ENCODE peak calls at places on chromosomes 5 and 9, in ten cellular contexts. V is GM20000, X is MM.1S, A is astrocyte of the spinal cord, H is lower leg skin, B is fibroblast of lung, N is RWPE1, W is HepG2, C is tibial nerve, F is psoas muscle. D is an unnamed sample.

GRCh38 chr9:108478431-108478837 is 377.4 kb downstream of the ACTL7B start:
- DNase-seq in V (no peak), X (no peak), A (peak), H (no peak), B (peak), N (peak), W (no peak), C (peak), F (peak), D (no peak)

GRCh38 chr5:65485405-65485804 is 3.7 kb upstream of the ADAMTS6 start:
- DNase-seq in V (no peak), X (no peak), A (no peak), H (no peak), B (no peak), N (no peak), W (no peak), C (no peak), F (no peak), D (no peak)

GRCh38 chr9:91255327-91255726 is 106.4 kb downstream of the AUH start:
- DNase-seq in V (no peak), X (no peak), A (peak), H (no peak), B (peak), N (no peak), W (no peak), C (no peak), F (no peak), D (no peak)

GRCh38 chr9:134925011-134925511 is 7.3 kb upstream of the FCN1 start:
- DNase-seq in V (no peak), X (no peak), A (no peak), H (peak), B (no peak), N (no peak), W (no peak), C (no peak), F (peak), D (no peak)

GRCh38 chr9:90580576-90580975 is 62.0 kb downstream of the DIRAS2 start:
- DNase-seq in V (no peak), X (no peak), A (no peak), H (no peak), B (no peak), N (no peak), W (no peak), C (no peak), F (no peak), D (no peak)

GRCh38 chr9:129023036-129023907 is 4.9 kb downstream of the SH3GLB2 start:
- DNase-seq in V (no peak), X (no peak), A (peak), H (no peak), B (peak), N (peak), W (no peak), C (no peak), F (peak), D (no peak)

GRCh38 chr9:133545494-133546286 is 11.2 kb downstream of the ADAMTSL2 start:
- DNase-seq in V (no peak), X (no peak), A (no peak), H (no peak), B (no peak), N (no peak), W (no peak), C (no peak), F (peak), D (no peak)

GRCh38 chr5:138536665-138537315 is 6.2 kb downstream of the ETF1 start:
- DNase-seq in V (no peak), X (no peak), A (no peak), H (no peak), B (no peak), N (peak), W (peak), C (no peak), F (no peak), D (no peak)

GRCh38 chr9:126682113-126682810 is 68.5 kb downstream of the LMX1B start:
- DNase-seq in V (no peak), X (no peak), A (no peak), H (no peak), B (no peak), N (no peak), W (no peak), C (no peak), F (no peak), D (no peak)

GRCh38 chr5:141508440-141508807 is 19.5 kb downstream of the PCDHGC5 start:
- DNase-seq in V (no peak), X (no peak), A (no peak), H (no peak), B (peak), N (no peak), W (no peak), C (no peak), F (no peak), D (no peak)

GRCh38 chr5:1118231-1118698 is 6.4 kb upstream of the SLC12A7 start:
- DNase-seq in V (no peak), X (no peak), A (no peak), H (no peak), B (no peak), N (peak), W (no peak), C (no peak), F (peak), D (no peak)

GRCh38 chr9:133605446-133605845 is 3.7 kb downstream of the FAM163B start:
- DNase-seq in V (no peak), X (no peak), A (no peak), H (no peak), B (no peak), N (no peak), W (no peak), C (no peak), F (no peak), D (no peak)

GRCh38 chr9:95552814-95553546 is 36.2 kb upstream of the PTCH1 start:
- DNase-seq in V (no peak), X (no peak), A (peak), H (peak), B (no peak), N (no peak), W (no peak), C (peak), F (peak), D (peak)

GRCh38 chr5:85462957-85463356 is 1078.3 kb upstream of the EDIL3 start:
- DNase-seq in V (no peak), X (no peak), A (no peak), H (no peak), B (no peak), N (no peak), W (no peak), C (no peak), F (no peak), D (no peak)

GRCh38 chr9:3954228-3954949 is 345.5 kb downstream of the GLIS3 start:
- DNase-seq in V (no peak), X (no peak), A (peak), H (no peak), B (no peak), N (no peak), W (no peak), C (no peak), F (no peak), D (no peak)

GRCh38 chr9:3498691-3499090 is 27.1 kb downstream of the RFX3 start:
- DNase-seq in V (no peak), X (no peak), A (peak), H (no peak), B (peak), N (no peak), W (no peak), C (no peak), F (no peak), D (no peak)

GRCh38 chr5:35668320-35668719 is 50.7 kb downstream of the SPEF2 start:
- DNase-seq in V (no peak), X (no peak), A (no peak), H (no peak), B (no peak), N (no peak), W (no peak), C (no peak), F (no peak), D (no peak)

GRCh38 chr9:99224445-99224844 is 2.4 kb downstream of the SEC61B start:
- DNase-seq in V (peak), X (no peak), A (no peak), H (no peak), B (no peak), N (no peak), W (no peak), C (no peak), F (no peak), D (no peak)

GRCh38 chr9:22813520-22813919 is 366.9 kb downstream of the DMRTA1 start:
- DNase-seq in V (no peak), X (peak), A (peak), H (no peak), B (peak), N (no peak), W (peak), C (no peak), F (no peak), D (no peak)

GRCh38 chr5:121218086-121218485 is 633.6 kb upstream of the FTMT start:
- DNase-seq in V (no peak), X (no peak), A (no peak), H (no peak), B (no peak), N (no peak), W (no peak), C (no peak), F (no peak), D (no peak)

GRCh38 chr9:95923794-95924193 is 48.3 kb downstream of the ERCC6L2 start:
- DNase-seq in V (no peak), X (no peak), A (no peak), H (no peak), B (no peak), N (no peak), W (peak), C (no peak), F (no peak), D (no peak)

GRCh38 chr5:7705261-7705660 is 145.7 kb downstream of the CFAP90 start:
- DNase-seq in V (no peak), X (no peak), A (no peak), H (no peak), B (no peak), N (no peak), W (no peak), C (no peak), F (peak), D (no peak)

GRCh38 chr5:133746834-133747233 is 134.5 kb upstream of the FSTL4 start:
- DNase-seq in V (no peak), X (no peak), A (no peak), H (peak), B (no peak), N (no peak), W (peak), C (no peak), F (no peak), D (no peak)

GRCh38 chr9:83572524-83572923 is 34.3 kb upstream of the FRMD3 start:
- DNase-seq in V (no peak), X (no peak), A (peak), H (no peak), B (no peak), N (no peak), W (no peak), C (peak), F (no peak), D (no peak)

GRCh38 chr5:43042626-43043399 is 2.7 kb upstream of the ANXA2R start:
- DNase-seq in V (peak), X (peak), A (peak), H (peak), B (peak), N (no peak), W (no peak), C (peak), F (peak), D (peak)

GRCh38 chr5:68068204-68068603 is 147.4 kb upstream of the PIK3R1 start:
- DNase-seq in V (no peak), X (no peak), A (no peak), H (no peak), B (peak), N (no peak), W (no peak), C (no peak), F (no peak), D (no peak)

GRCh38 chr9:93161801-93162635 is 21.9 kb upstream of the WNK2 start:
- DNase-seq in V (no peak), X (no peak), A (no peak), H (no peak), B (peak), N (no peak), W (no peak), C (no peak), F (no peak), D (no peak)

GRCh38 chr5:65128226-65128625 is 353.5 kb downstream of the ADAMTS6 start:
- DNase-seq in V (no peak), X (no peak), A (peak), H (no peak), B (peak), N (no peak), W (no peak), C (no peak), F (no peak), D (no peak)

GRCh38 chr9:91117959-91118651 is 243.6 kb downstream of the AUH start:
- DNase-seq in V (no peak), X (no peak), A (peak), H (peak), B (peak), N (no peak), W (no peak), C (peak), F (peak), D (no peak)

GRCh38 chr5:66671305-66671704 is 75.1 kb downstream of the MAST4 start:
- DNase-seq in V (no peak), X (no peak), A (peak), H (no peak), B (peak), N (no peak), W (no peak), C (no peak), F (no peak), D (no peak)

GRCh38 chr5:135240781-135241360 is 158.2 kb downstream of the MACROH2A1 start:
- DNase-seq in V (no peak), X (no peak), A (no peak), H (peak), B (no peak), N (no peak), W (no peak), C (no peak), F (no peak), D (no peak)

DNA sequence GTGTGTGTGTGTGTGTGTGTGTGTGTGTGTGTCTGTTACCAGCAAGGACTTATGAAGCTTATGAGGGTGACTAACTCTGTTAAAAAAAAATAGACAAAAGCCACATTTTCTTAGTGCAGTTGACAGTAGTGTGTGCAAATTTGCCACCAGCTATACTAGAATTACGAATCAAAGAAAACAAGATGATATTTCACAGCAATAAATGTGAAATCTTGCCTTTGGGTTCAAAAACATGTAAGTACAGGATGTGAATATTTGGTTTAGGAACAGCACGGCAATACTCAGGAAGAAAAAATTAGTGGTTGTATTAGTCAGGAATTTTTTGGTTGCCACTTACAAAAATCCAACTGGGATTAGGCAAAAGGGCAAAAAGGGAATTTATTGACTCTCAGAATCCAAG is 117.4 kb downstream of the NPR3 start:
- DNase-seq in V (no peak), X (no peak), A (peak), H (no peak), B (peak), N (no peak), W (no peak), C (no peak), F (no peak), D (no peak)
- TF ChIP-seq CTCF in V (no peak), X (no peak), A (no peak), H (no peak), B (no peak), N (no peak), W (no peak), C (no peak), F (no peak), D (no peak)

DNA sequence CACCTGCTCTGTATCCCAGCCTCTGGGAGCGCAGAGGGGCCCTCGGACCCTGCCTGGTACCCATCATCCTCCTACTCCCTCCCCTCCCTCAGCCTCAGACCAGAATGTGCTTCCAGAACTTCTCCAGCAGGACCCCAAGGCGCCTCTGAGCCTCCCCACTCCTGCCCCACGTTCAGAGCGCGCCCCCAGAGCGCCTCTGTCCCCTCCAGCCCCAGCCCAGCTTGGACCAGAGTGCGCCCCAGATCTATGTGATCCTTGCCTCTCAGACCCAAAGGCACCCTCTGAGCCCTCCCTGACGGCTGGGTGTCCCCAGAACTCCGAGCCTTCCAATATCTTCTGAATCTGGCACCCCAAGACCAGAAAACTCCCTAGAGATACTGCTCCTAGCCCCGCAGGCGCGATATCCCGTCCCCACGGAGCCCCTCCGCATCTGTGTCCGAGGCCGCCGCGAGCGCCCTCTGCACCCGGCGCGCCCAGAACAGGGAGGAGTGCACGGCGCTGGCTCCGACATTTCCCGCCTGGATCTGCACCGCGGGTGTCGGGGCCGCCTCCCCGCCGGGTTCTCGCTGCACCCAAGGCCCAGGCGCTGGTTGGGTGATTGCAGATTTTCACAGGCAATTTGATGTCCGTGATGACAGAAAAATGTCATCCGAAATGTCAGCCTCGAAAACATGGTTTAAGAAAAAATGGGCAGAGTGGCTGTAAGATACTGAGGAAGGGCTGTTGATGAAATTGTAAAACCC is 522 bp downstream of the BHMT start:
- DNase-seq in V (no peak), X (no peak), A (no peak), H (no peak), B (no peak), N (no peak), W (no peak), C (no peak), F (no peak), D (no peak)
- TF ChIP-seq CTCF in V (no peak), X (no peak), A (no peak), H (no peak), B (no peak), N (no peak), W (peak), C (no peak), F (no peak), D (no peak)

GRCh38 chr5:6480133-6481051 is 31.7 kb downstream of the UBE2QL1 start:
- DNase-seq in V (peak), X (peak), A (no peak), H (no peak), B (no peak), N (no peak), W (no peak), C (no peak), F (no peak), D (no peak)
- TF ChIP-seq CTCF in V (no peak), X (peak), A (no peak), H (no peak), B (no peak), N (no peak), W (no peak), C (no peak), F (no peak), D (no peak)

DNA sequence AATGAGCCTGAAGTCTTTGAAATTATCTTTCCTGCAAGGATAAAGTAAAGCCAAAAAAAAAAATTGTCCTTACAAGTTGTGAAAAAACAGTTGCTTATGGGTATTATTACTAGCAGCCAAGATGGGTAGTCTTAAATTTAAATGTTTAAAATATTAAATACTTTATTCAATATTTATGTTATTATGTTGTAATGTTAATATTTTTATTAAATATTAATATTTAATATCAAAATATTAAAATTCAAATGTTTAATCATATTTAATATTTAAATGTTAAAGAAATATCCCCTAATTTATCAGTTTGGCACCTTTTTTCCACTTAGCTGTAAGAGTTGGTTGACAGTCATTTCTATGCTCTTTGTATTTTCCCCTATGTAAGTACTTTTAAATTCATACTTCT is 86.1 kb downstream of the PCSK5 start:
- DNase-seq in V (no peak), X (no peak), A (no peak), H (no peak), B (no peak), N (no peak), W (no peak), C (no peak), F (no peak), D (no peak)
- TF ChIP-seq CTCF in V (no peak), X (no peak), A (no peak), H (no peak), B (no peak), N (no peak), W (no peak), C (no peak), F (no peak), D (no peak)

GRCh38 chr5:112787896-112788295 is 50.2 kb downstream of the APC start:
- DNase-seq in V (no peak), X (no peak), A (no peak), H (no peak), B (no peak), N (no peak), W (no peak), C (no peak), F (no peak), D (no peak)
- TF ChIP-seq CTCF in V (no peak), X (no peak), A (no peak), H (no peak), B (no peak), N (no peak), W (no peak), C (no peak), F (no peak), D (no peak)

DNA sequence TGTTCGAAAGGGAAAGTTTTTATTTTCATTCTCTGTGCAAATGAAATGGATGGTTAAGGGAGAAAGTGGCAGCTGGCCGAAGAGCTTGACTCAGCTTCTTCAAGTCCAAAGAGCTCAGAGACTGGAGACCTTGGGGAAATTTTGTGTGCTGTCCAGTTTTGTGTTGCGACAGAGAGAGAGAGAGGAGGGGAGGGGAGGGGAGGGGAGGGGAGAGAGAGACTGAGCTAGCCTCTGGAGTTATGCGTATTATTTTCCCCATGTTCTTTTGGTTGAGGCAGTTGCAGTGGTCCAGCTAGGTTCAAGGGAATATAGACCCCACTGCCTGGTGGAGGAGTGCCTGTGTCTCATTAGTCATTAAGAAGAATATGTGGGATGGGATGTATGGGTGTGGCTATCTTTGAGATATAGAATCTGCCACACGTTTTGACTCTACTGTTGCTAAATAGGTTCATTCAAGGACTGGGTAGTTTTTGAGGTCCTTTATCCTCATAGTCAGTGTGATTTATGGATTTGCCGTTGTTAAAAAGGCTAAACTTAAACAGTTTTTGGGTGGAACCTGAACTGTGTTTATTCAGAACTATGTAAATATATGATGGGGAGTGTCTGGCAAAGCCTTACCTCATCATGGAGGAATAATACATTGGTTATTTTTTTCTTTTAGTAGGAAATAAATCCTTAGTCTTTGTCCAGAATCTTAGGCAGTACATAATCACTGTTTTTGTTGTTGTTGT is 69.7 kb downstream of the ARHGAP26 start:
- DNase-seq in V (no peak), X (no peak), A (no peak), H (peak), B (peak), N (no peak), W (no peak), C (peak), F (peak), D (no peak)
- TF ChIP-seq CTCF in V (no peak), X (no peak), A (no peak), H (no peak), B (no peak), N (no peak), W (no peak), C (no peak), F (no peak), D (no peak)